ENCODE peak calls at places on chromosome 12, in nine cellular contexts. B is Panc1, A is cardiac fibroblast, N is pancreas, K is GM12865, M is HFF-Myc, Z is transverse colon, Q is body of pancreas, D is fibroblast of the aortic adventitia. C is an unnamed sample.

GRCh38 chr12:95742586-95742985 is 48.0 kb downstream of the NTN4 start:
- DNase-seq in B (no peak), A (no peak), N (no peak), K (no peak), M (no peak), Z (no peak), Q (peak; percentile 55), D (no peak), C (no peak)

GRCh38 chr12:76450690-76451089 is 102.5 kb upstream of the BBS10 start:
- DNase-seq in B (no peak), A (peak; percentile 94), N (no peak), K (no peak), M (no peak), Z (no peak), Q (no peak), D (peak; percentile 80), C (peak; percentile 90)

GRCh38 chr12:68565391-68565903 is 45.3 kb upstream of the RAP1B start:
- DNase-seq in B (peak; percentile 67), A (peak; percentile 80), N (no peak), K (no peak), M (peak; percentile 87), Z (no peak), Q (no peak), D (peak; percentile 83), C (peak; percentile 64)

GRCh38 chr12:1768585-1768984 is 51.8 kb upstream of the LRTM2 start:
- DNase-seq in B (no peak), A (no peak), N (no peak), K (no peak), M (no peak), Z (no peak), Q (no peak), D (no peak), C (no peak)

GRCh38 chr12:74689071-74689655 is 151.5 kb downstream of the ATXN7L3B start:
- DNase-seq in B (peak; percentile 33), A (peak; percentile 79), N (no peak), K (peak; percentile 51), M (peak; percentile 20), Z (no peak), Q (no peak), D (peak; percentile 81), C (peak; percentile 80)

GRCh38 chr12:31518680-31519227 is 72.2 kb downstream of the DENND5B start:
- DNase-seq in B (peak; percentile 95), A (peak; percentile 99), N (no peak), K (no peak), M (peak; percentile 95), Z (peak; percentile 21), Q (peak; percentile 13), D (peak; percentile 100), C (peak; percentile 100)

GRCh38 chr12:127169321-127170270 is 1097.4 kb upstream of the TMEM132C start:
- DNase-seq in B (no peak), A (no peak), N (no peak), K (no peak), M (no peak), Z (no peak), Q (no peak), D (no peak), C (no peak)

GRCh38 chr12:45170456-45171042 is 45.3 kb upstream of the ANO6 start:
- DNase-seq in B (peak; percentile 74), A (peak; percentile 87), N (peak; percentile 78), K (peak; percentile 86), M (peak; percentile 55), Z (peak; percentile 87), Q (peak; percentile 85), D (peak; percentile 82), C (peak; percentile 87)

GRCh38 chr12:109771746-109772621 is 58.4 kb downstream of the FAM222A start:
- DNase-seq in B (no peak), A (no peak), N (no peak), K (no peak), M (no peak), Z (no peak), Q (no peak), D (no peak), C (no peak)

GRCh38 chr12:15757553-15758255 is 31.5 kb downstream of the EPS8 start:
- DNase-seq in B (peak; percentile 32), A (peak; percentile 99), N (no peak), K (no peak), M (peak; percentile 35), Z (no peak), Q (no peak), D (peak; percentile 80), C (peak; percentile 89)

GRCh38 chr12:109766251-109766778 is 52.7 kb downstream of the FAM222A start:
- DNase-seq in B (no peak), A (no peak), N (no peak), K (no peak), M (no peak), Z (no peak), Q (peak; percentile 41), D (no peak), C (no peak)

GRCh38 chr12:1162083-1162760 is 171.2 kb downstream of the ERC1 start:
- DNase-seq in B (no peak), A (no peak), N (no peak), K (no peak), M (no peak), Z (no peak), Q (no peak), D (no peak), C (no peak)

GRCh38 chr12:132190012-132190755 is 45.9 kb downstream of the NOC4L start:
- DNase-seq in B (no peak), A (no peak), N (no peak), K (peak; percentile 17), M (no peak), Z (peak; percentile 30), Q (no peak), D (no peak), C (no peak)

GRCh38 chr12:100716949-100717732 is 77.4 kb upstream of the ANO4 start:
- DNase-seq in B (no peak), A (peak; percentile 26), N (no peak), K (no peak), M (no peak), Z (no peak), Q (no peak), D (no peak), C (peak; percentile 23)

GRCh38 chr12:66035289-66035961 is 95.1 kb downstream of the LLPH start:
- DNase-seq in B (no peak), A (peak; percentile 82), N (no peak), K (peak; percentile 50), M (peak; percentile 53), Z (no peak), Q (no peak), D (peak; percentile 77), C (peak; percentile 73)

GRCh38 chr12:66032739-66033138 is 97.8 kb downstream of the LLPH start:
- DNase-seq in B (no peak), A (no peak), N (no peak), K (peak; percentile 50), M (no peak), Z (no peak), Q (no peak), D (no peak), C (no peak)

GRCh38 chr12:66041651-66042363 is 88.7 kb downstream of the LLPH start:
- DNase-seq in B (no peak), A (no peak), N (no peak), K (peak; percentile 83), M (no peak), Z (no peak), Q (no peak), D (no peak), C (no peak)

GRCh38 chr12:66036317-66036716 is 94.2 kb downstream of the LLPH start:
- DNase-seq in B (peak; percentile 24), A (peak; percentile 97), N (peak; percentile 38), K (no peak), M (peak; percentile 45), Z (no peak), Q (peak; percentile 29), D (peak; percentile 98), C (peak; percentile 92)
- TF ChIP-seq CTCF in B (no peak), A (peak; percentile 8), N (no peak), K (no peak), M (no peak), Z (no peak), Q (no peak), D (peak; percentile 34), C (no peak)

DNA sequence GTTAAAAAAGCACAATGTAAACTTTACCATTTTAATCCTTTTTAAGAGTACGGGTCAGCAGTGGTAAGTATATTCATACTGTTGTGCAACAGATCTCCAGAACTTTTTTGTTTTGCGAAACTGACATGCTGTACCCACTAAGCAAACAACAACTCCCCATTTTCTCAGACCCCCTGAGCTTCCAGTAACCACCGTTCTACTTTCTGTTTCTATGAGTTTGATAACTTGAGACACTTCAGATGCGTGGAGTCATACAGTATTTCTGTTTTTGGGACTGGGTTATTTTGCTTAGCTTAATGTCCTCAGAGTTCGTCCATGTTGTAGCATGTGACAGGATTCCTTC is 38.0 kb downstream of the CHST11 start:
- DNase-seq in B (no peak), A (peak; percentile 71), N (no peak), K (peak; percentile 44), M (no peak), Z (no peak), Q (no peak), D (peak; percentile 53), C (peak; percentile 37)
- H3K4me3 ChIP-seq in B (no peak overlapping the region), A (no peak overlapping the region), N (no peak overlapping the region), K (no peak overlapping the region), M (no peak overlapping the region), Z (no peak overlapping the region), Q (no peak overlapping the region), D (peak overlapping the region; percentile 50), C (peak overlapping the region; percentile 3)

DNA sequence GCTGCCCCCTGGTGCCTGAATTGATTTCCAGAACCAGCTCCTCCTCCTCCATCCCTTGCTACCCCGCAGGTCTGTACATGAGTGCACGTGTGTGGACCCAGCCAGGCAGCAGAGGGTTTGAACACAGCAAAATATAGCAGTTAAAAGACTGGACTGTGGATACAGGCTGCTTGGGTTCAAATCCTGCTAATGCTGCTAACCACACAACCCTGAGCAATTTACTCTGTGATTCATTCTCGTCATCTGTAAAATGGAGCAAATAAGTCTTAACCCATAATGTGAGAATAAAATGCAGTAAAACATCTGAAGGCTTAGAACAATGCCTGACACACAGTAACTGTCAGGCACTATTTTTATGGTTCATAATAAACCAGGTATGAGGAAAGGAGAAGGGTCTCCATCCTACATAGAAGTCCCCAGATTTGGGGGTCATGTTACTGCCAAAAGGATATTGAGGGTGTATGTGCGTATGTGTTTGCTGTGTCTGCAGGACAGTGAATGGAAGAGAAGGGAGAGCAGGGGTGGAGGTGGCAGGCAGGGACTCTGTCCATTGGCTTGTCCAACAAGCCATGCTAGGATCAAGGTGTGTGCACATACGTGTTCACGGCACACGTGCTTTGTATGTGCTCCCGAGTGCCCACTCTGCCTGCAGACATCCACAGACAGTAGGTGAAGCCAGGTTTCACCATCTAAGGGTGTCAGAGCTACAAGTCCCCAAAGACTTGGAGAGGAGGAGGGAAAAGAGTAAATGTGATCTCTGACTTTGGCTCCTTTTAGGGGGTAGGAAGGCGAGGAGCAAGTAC is 1.5 kb upstream of the STAT6 start:
- DNase-seq in B (peak; percentile 75), A (no peak), N (no peak), K (no peak), M (no peak), Z (no peak), Q (peak; percentile 86), D (no peak), C (no peak)
- TF ChIP-seq CTCF in B (peak; percentile 85), A (no peak), N (peak; percentile 73), K (peak; percentile 77), M (peak; percentile 76), Z (no peak), Q (peak; percentile 77), D (peak; percentile 81), C (peak; percentile 76)

DNA sequence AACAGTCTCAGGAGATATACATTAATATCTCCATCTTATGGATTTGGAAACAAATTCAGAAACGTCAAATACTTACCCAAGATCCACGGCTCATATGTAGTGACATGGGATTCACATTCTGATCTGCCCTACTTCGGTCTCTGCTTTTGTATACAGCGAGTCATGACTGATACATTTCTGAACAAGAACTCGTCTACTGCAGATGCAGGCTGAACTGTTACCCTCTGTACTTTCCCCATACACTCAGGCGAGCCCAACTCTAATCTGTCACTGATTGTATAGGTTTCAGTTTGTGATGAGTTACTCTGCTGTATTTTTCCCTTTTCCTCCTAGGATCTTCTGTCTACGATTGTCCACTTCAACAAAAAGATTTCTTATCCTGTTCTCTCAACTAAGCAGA is 441.6 kb downstream of the CCDC91 start:
- DNase-seq in B (no peak), A (peak; percentile 24), N (no peak), K (no peak), M (no peak), Z (no peak), Q (no peak), D (no peak), C (no peak)
- H3K4me3 ChIP-seq in B (no peak overlapping the region), A (no peak overlapping the region), N (no peak overlapping the region), K (no peak overlapping the region), M (no peak overlapping the region), Z (no peak overlapping the region), Q (no peak overlapping the region), D (no peak overlapping the region), C (no peak overlapping the region)

C was measured in fibroblast of pulmonary artery.